ENCODE peak calls at places on chromosomes 13 and 19, in five cellular contexts. B is lower lobe of right lung, T is tibial nerve, S is fibroblast of mammary gland, Q is mucosa of descending colon. G is an unnamed sample.

GRCh38 chr13:76723551-76724232 is 162.5 kb downstream of the KCTD12 start:
- DNase-seq in B (peak; percentile 55), T (no peak), S (peak; percentile 82), Q (no peak), G (peak; percentile 96)

GRCh38 chr13:110023729-110024645 is 237.6 kb upstream of the IRS2 start:
- DNase-seq in B (no peak), T (no peak), S (peak; percentile 53), Q (no peak), G (no peak)

GRCh38 chr19:719081-719512 is 10.4 kb downstream of the PALM start:
- DNase-seq in B (no peak), T (peak; percentile 58), S (peak; percentile 37), Q (peak; percentile 41), G (peak; percentile 33)

GRCh38 chr19:17339088-17339741 is 1.9 kb downstream of the GTPBP3 start:
- DNase-seq in B (no peak), T (no peak), S (no peak), Q (peak; percentile 70), G (no peak)

GRCh38 chr13:48655291-48655690 is 1.6 kb downstream of the CYSLTR2 start:
- DNase-seq in B (no peak), T (no peak), S (no peak), Q (no peak), G (no peak)

GRCh38 chr13:102380012-102380411 is 21.8 kb downstream of the FGF14 start:
- DNase-seq in B (no peak), T (no peak), S (no peak), Q (no peak), G (no peak)

GRCh38 chr19:39098365-39099269 is 14.4 kb downstream of the ACP7 start:
- DNase-seq in B (no peak), T (no peak), S (no peak), Q (no peak), G (no peak)

GRCh38 chr13:100954430-100955361 is 280.1 kb upstream of the TMTC4 start:
- DNase-seq in B (no peak), T (no peak), S (peak; percentile 6), Q (no peak), G (no peak)

GRCh38 chr13:99516153-99516929 is 15.1 kb downstream of the TM9SF2 start:
- DNase-seq in B (peak; percentile 49), T (no peak), S (no peak), Q (no peak), G (no peak)

GRCh38 chr13:34738251-34739170 is 203.6 kb upstream of the NBEA start:
- DNase-seq in B (no peak), T (no peak), S (no peak), Q (no peak), G (no peak)

GRCh38 chr19:55672418-55672817 is 2.6 kb upstream of the EPN1 start:
- DNase-seq in B (no peak), T (no peak), S (no peak), Q (no peak), G (peak; percentile 14)

GRCh38 chr19:40605201-40605971 is 4.2 kb downstream of the LTBP4 start:
- DNase-seq in B (peak; percentile 89), T (no peak), S (peak; percentile 53), Q (peak; percentile 94), G (peak; percentile 46)

GRCh38 chr13:70814684-70815083 is 706.4 kb upstream of the KLHL1 start:
- DNase-seq in B (no peak), T (no peak), S (no peak), Q (no peak), G (no peak)

GRCh38 chr19:10642473-10642872 is 11.7 kb upstream of the ILF3 start:
- DNase-seq in B (no peak), T (no peak), S (no peak), Q (no peak), G (no peak)

GRCh38 chr13:23668557-23668956 is 98.3 kb downstream of the TNFRSF19 start:
- DNase-seq in B (no peak), T (no peak), S (no peak), Q (no peak), G (peak; percentile 67)

GRCh38 chr13:29125145-29125933 is 305.2 kb downstream of the MTUS2 start:
- DNase-seq in B (no peak), T (no peak), S (no peak), Q (no peak), G (no peak)

GRCh38 chr19:3142292-3142670 is 6.4 kb downstream of the GNA15 start:
- DNase-seq in B (no peak), T (no peak), S (peak; percentile 96), Q (no peak), G (peak; percentile 90)

GRCh38 chr19:55086730-55087541 is 11.3 kb downstream of the EPS8L1 start:
- DNase-seq in B (peak; percentile 94), T (peak; percentile 87), S (peak; percentile 92), Q (peak; percentile 95), G (peak; percentile 87)

GRCh38 chr13:22220186-22221160 is 549.6 kb downstream of the FGF9 start:
- DNase-seq in B (no peak), T (no peak), S (no peak), Q (peak; percentile 77), G (peak; percentile 74)

GRCh38 chr13:95893861-95894260 is 159.3 kb downstream of the UGGT2 start:
- DNase-seq in B (no peak), T (no peak), S (no peak), Q (no peak), G (no peak)

GRCh38 chr19:41702208-41702651 is 6.2 kb upstream of the CEACAM5 start:
- DNase-seq in B (no peak), T (no peak), S (peak; percentile 64), Q (no peak), G (peak; percentile 43)

GRCh38 chr13:102141625-102142472 is 260.0 kb downstream of the FGF14 start:
- DNase-seq in B (no peak), T (no peak), S (peak; percentile 59), Q (no peak), G (peak; percentile 20)

GRCh38 chr13:29922896-29923295 is 72.5 kb upstream of the UBL3 start:
- DNase-seq in B (no peak), T (no peak), S (peak; percentile 84), Q (no peak), G (peak; percentile 79)

GRCh38 chr19:4174212-4174894 is 8.0 kb downstream of the SIRT6 start:
- DNase-seq in B (no peak), T (no peak), S (no peak), Q (peak; percentile 63), G (no peak)

GRCh38 chr19:22733691-22734090 is 50.3 kb downstream of the ZNF99 start:
- DNase-seq in B (no peak), T (no peak), S (no peak), Q (no peak), G (no peak)

GRCh38 chr19:7953060-7953459 is 9.6 kb upstream of the TIMM44 start:
- DNase-seq in B (no peak), T (no peak), S (peak; percentile 27), Q (no peak), G (peak; percentile 50)

GRCh38 chr19:32041681-32042292 is 303.6 kb upstream of the ZNF507 start:
- DNase-seq in B (no peak), T (no peak), S (peak; percentile 31), Q (peak; percentile 55), G (peak; percentile 29)

GRCh38 chr13:107025991-107026390 is 458.1 kb upstream of the ARGLU1 start:
- DNase-seq in B (peak; percentile 51), T (no peak), S (peak; percentile 2), Q (no peak), G (peak; percentile 54)

GRCh38 chr13:108220042-108220441 is 1.9 kb downstream of the ABHD13 start:
- DNase-seq in B (peak; percentile 46), T (no peak), S (no peak), Q (no peak), G (no peak)
- TF ChIP-seq CTCF in B (no peak), T (no peak), S (no peak), Q (no peak), G (no peak)

DNA sequence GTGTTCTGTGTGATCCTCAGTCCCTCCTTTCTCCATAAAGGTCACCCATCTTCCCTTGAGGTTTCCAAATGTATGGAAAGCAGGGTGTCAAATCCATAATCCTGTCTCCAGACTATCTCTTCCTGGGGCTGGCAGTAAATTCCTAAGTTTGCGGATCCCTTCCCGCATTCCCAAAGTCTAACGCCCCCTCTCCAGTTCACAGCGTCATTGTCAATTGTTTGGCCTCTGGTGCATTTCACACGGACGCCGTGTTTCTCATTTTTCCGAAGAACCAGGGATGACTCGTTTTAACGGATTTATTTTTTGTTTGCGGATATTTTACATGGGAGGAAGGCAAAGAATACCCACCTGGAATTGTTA is 32.6 kb downstream of the ZNF136 start:
- DNase-seq in B (no peak), T (no peak), S (no peak), Q (no peak), G (no peak)
- H3K4me3 ChIP-seq in B (peak overlapping the region; percentile 62), T (peak overlapping the region; percentile 40), S (no peak overlapping the region), Q (peak overlapping the region; percentile 25), G (peak overlapping the region; percentile 55)

GRCh38 chr19:16139752-16140151 is 3.7 kb upstream of the HSH2D start:
- DNase-seq in B (no peak), T (no peak), S (no peak), Q (no peak), G (no peak)

GRCh38 chr19:16143399-16144215 is at the start of gene HSH2D:
- DNase-seq in B (peak; percentile 94), T (no peak), S (no peak), Q (peak; percentile 92), G (no peak)

GRCh38 chr19:16142032-16142580 is 1.4 kb upstream of the HSH2D start:
- DNase-seq in B (no peak), T (no peak), S (no peak), Q (no peak), G (no peak)

GRCh38 chr19:16144216-16144581 is 714 bp downstream of the HSH2D start:
- DNase-seq in B (no peak), T (no peak), S (no peak), Q (no peak), G (no peak)

DNA sequence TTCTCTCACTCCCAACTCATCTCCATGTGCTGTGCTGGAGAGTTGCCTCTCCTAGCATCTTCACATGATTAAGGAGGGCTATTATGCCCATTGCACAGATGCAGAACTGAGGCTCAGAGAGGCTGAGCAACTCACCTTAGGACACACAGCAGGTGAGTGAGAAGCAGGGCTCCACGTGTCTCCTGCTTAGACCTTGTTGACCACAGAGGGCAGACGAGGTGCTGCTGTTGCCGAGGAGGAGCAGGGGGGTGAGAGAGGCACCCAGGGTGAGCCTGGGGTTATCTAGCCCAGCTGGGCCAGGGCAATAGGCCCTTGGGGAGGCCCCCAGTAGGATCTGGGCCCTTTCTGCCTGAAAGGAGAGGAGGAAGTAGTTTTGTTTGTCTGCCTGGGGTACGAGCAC is 2.4 kb upstream of the HSH2D start:
- DNase-seq in B (no peak), T (no peak), S (no peak), Q (no peak), G (no peak)
- TF ChIP-seq CTCF in B (no peak), T (no peak), S (no peak), Q (no peak), G (no peak)

DNA sequence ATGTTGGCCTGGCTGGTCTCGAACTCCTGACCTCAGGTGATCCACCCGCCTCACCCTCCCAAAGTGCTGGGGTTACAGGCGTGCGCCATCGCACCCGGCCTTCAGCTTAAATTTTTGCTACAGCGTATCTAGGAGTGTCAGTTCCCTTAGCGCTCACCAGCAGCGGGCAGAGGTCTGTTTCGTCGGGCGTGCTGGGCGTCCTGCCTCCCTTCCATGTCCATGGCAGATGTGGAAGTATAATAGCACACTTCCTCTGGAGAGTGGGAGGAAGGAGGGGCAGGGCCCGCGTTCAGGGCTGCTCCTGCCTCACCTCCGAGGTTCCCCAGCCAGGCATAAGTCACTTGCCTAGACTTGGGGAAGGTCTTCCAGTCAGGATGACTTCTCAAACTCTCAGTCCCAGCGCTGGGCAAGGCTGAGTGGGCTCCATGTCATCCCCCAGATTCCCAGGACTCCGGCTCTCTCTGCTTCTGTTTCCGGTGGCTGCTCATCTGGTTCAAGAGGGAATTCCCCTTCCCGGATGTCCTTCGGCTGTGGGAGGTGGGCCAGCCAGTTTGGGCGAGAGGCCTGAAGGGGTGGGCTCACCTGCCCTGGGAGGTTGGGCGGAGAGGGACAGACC is 9.5 kb downstream of the IL4I1 start:
- DNase-seq in B (no peak), T (no peak), S (no peak), Q (no peak), G (no peak)
- H3K4me3 ChIP-seq in B (no peak overlapping the region), T (no peak overlapping the region), S (no peak overlapping the region), Q (no peak overlapping the region), G (no peak overlapping the region)